ENCODE peak calls at places on chromosomes 13 and 19, in five cellular contexts. S is left ventricle myocardium inferior, J is Peyer's patch, U is gastrocnemius medialis, D is suprapubic skin. E is an unnamed sample. For H3K4me1, the result is how much of the 10 kb centered on the place peaks cover.

GRCh38 chr19:38163419-38164290 is 60.4 kb downstream of the DPF1 start:
- DNase-seq in S (no peak), J (no peak), U (peak), D (no peak), E (no peak)

GRCh38 chr13:113788413-113789135 is 29.5 kb downstream of the TMEM255B start:
- DNase-seq in S (no peak), J (peak), U (no peak), D (no peak), E (no peak)

GRCh38 chr13:97359181-97360057 is 74.5 kb upstream of the RAP2A start:
- DNase-seq in S (no peak), J (no peak), U (peak), D (no peak), E (no peak)

GRCh38 chr19:39385629-39386411 is 5.1 kb downstream of the PAF1 start:
- DNase-seq in S (no peak), J (no peak), U (no peak), D (no peak), E (no peak)

GRCh38 chr13:24261566-24261965 is 47.8 kb upstream of the C1QTNF9 start:
- DNase-seq in S (no peak), J (no peak), U (no peak), D (no peak), E (no peak)

GRCh38 chr13:99542788-99543406 is 41.6 kb downstream of the TM9SF2 start:
- DNase-seq in S (no peak), J (no peak), U (no peak), D (no peak), E (no peak)

GRCh38 chr19:41186971-41187883 is 5.8 kb upstream of the CYP2S1 start:
- DNase-seq in S (no peak), J (no peak), U (no peak), D (no peak), E (no peak)

GRCh38 chr13:112073245-112074138 is 6.5 kb downstream of the SOX1 start:
- DNase-seq in S (no peak), J (no peak), U (no peak), D (no peak), E (no peak)

GRCh38 chr19:32555786-32556185 is 25.2 kb upstream of the PDCD5 start:
- DNase-seq in S (no peak), J (no peak), U (no peak), D (no peak), E (no peak)

GRCh38 chr19:3607398-3608078 is 863 bp upstream of the TBXA2R start:
- DNase-seq in S (peak), J (no peak), U (no peak), D (peak), E (peak)
- H3K4me1 ChIP-seq in S (half or more), J (under half), U (under half), D (half or more), E (under half)

DNA sequence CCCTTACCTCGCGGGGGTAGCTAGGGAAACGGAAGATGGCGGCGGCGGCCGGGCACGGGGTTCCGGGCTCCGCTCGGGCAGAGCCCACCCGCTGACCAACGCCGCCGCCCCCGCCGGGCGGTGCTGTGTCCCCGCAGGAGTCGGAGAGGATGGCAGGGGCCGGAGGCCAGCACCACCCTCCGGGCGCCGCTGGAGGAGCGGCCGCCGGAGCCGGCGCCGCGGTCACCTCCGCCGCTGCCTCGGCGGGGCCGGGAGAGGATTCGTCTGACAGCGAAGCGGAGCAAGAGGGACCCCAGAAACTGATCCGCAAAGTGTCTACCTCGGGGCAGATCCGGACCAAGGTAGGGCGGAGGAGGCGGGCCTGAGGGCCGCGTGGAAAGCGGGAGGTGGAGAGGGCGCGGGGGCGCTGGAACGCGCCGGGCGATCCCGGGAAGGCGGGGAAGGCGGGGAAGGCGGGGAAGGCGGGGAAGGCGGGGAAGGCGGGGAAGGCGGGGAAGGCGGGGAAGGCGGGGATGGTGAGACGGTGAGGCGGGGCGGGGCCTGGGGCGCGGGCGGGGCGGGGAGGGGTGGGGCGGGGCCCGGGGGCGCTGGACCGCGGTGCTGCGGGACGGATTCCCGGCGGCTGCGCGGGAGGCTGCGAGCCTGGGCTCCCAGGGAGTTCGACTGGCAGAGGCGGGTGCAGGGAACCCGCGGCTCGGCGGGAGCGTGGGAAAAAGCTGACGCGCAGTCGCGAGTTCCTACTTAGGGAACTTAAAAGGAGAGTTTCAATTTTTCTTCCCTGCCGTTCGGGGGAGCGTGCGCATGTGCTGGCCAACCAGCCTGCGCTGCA is at the start of gene DGKH:
- DNase-seq in S (peak), J (peak), U (peak), D (peak), E (peak)
- TF ChIP-seq CTCF in S (peak), J (peak), U (peak), D (no peak), E (peak)

DNA sequence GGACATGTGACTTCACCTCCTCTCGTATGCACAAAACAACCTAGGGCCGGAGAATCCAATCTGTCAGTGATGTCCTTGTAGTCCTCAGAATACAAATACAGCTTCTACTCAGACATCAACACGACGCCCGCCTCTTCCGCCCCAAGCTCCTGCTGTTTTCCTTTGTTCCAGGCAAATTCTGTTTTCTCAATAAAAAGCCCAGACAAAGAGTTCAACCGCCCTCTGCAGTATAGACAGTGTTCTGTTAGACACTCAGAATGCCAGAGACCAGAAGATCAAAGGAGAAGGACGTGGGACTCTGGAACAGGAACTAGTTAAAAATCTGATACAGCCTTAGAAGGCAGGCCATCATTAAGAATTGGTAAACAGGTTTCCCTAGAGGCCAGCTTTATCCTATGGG is 42.0 kb upstream of the GGACT start:
- DNase-seq in S (no peak), J (no peak), U (no peak), D (no peak), E (no peak)
- H3K4me1 ChIP-seq in S (under half), J (under half), U (under half), D (under half), E (under half)

GRCh38 chr13:96229356-96229755 is 139.4 kb downstream of the HS6ST3 start:
- DNase-seq in S (no peak), J (no peak), U (no peak), D (no peak), E (no peak)
- TF ChIP-seq CTCF in S (peak), J (peak), U (no peak), D (no peak), E (peak)